ENCODE peak calls at places on chromosomes 5 and 9, in four cellular contexts. H is transverse colon, D is astrocyte, B is uterus. F is an unnamed sample.

GRCh38 chr5:140003519-140003918 is 39.6 kb downstream of the NRG2 start:
- DNase-seq in H (no peak), D (no peak), B (no peak), F (no peak)

GRCh38 chr5:172188033-172188892 is at the start of gene STK10:
- DNase-seq in H (peak), D (peak), B (peak), F (peak)

GRCh38 chr9:130243882-130244170 is 21.7 kb upstream of the HMCN2 start:
- DNase-seq in H (no peak), D (no peak), B (no peak), F (no peak)

GRCh38 chr9:134175291-134175807 is 11.0 kb upstream of the RNU6ATAC start:
- DNase-seq in H (peak), D (no peak), B (no peak), F (no peak)

GRCh38 chr9:6680797-6681146 is 35.2 kb upstream of the GLDC start:
- DNase-seq in H (peak), D (peak), B (no peak), F (peak)

GRCh38 chr5:34891981-34892380 is 23.3 kb downstream of the RAD1 start:
- DNase-seq in H (no peak), D (peak), B (peak), F (peak)

GRCh38 chr5:42599106-42599505 is 157.5 kb upstream of the CCDC152 start:
- DNase-seq in H (no peak), D (no peak), B (no peak), F (no peak)

GRCh38 chr5:83764101-83764500 is 43.4 kb upstream of the HAPLN1 start:
- DNase-seq in H (no peak), D (peak), B (no peak), F (no peak)

GRCh38 chr9:5719546-5719945 is 90.6 kb downstream of the RIC1 start:
- DNase-seq in H (no peak), D (peak), B (no peak), F (peak)

GRCh38 chr5:38086777-38087176 is 171.6 kb upstream of the EGFLAM start:
- DNase-seq in H (no peak), D (no peak), B (no peak), F (no peak)

GRCh38 chr5:149005077-149005892 is 57.6 kb downstream of the SH3TC2 start:
- DNase-seq in H (no peak), D (no peak), B (no peak), F (peak)

GRCh38 chr5:34616665-34617064 is 39.5 kb upstream of the RAI14 start:
- DNase-seq in H (no peak), D (no peak), B (no peak), F (no peak)

DNA sequence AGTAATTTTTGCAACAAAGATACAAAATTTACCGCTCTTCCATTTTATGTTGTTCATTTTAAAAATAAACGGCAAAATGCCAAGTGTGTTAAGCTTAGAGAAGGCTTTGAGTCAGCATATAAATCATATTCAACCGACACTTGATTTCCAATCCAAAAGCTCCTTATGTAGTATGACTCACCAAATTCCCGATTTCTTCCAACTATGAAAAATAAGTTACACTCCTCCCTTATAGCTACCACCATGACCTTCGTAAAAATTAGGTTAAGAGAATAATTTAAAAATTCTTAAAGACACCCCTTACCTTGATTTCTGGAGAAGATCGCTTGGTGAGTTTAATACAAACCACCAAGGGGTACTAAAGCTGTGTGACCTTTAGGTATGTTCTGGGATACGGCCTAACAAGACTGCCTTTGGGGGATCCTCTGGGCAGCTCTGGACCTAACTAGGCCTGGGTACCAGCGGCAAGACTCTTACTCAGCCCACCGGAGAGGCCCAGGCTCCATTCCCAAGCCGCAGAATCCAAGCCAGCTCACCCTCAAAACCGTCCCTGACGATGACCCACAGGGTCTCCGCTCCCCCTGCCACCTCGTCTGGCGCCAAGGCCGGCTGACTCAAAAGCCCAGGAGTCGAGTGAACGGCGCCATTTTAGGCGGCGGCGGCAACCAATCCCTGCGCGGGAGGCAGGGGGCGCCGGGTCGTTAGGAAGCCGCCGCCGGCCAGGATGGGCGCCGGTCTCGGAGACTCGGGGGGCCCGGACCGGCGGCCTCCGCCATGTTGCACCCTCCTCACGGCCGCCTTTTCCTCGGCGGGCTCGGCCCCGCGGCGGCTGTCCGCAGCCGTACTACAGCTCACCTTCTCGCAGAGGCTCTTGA is 731 bp downstream of the PPP2CA start:
- DNase-seq in H (peak), D (peak), B (peak), F (peak)
- TF ChIP-seq CTCF in H (peak), D (no peak), B (peak), F (no peak)

GRCh38 chr5:81506900-81507588 is 113.1 kb upstream of the ACOT12 start:
- DNase-seq in H (peak), D (peak), B (peak), F (peak)

GRCh38 chr5:81505672-81506071 is 111.7 kb upstream of the ACOT12 start:
- DNase-seq in H (no peak), D (no peak), B (no peak), F (peak)

GRCh38 chr5:81506378-81506777 is 112.4 kb upstream of the ACOT12 start:
- DNase-seq in H (no peak), D (no peak), B (no peak), F (peak)
- TF ChIP-seq CTCF in H (no peak), D (no peak), B (no peak), F (no peak)

DNA sequence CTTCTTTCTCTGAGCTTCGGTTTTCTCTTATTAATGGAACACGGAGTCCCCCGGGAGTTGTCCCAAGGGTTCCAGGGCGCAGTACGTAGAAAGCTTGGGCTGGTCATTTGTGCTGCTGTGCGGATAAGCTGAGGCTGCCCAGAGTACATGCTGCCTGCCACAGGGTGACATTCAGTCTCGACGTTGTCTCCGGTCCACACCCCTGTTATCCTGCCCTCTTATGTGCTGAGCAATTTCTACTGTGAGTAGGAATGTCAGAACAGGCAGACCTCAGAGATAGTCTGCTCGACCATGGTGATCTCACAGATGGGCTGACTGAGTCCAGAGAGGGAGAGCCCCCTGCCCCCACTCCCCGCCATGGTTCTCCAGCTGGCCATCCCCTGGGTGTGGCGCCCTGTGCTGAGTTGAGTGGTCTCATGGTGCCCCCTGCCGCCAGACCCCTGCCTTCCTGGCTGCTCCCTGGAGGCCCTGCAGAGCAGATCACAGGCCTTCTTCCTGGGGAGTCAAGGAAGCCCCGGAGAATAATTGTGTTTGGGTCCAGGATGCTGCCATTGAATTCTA is 124.0 kb downstream of the RGS3 start:
- DNase-seq in H (no peak), D (no peak), B (peak), F (peak)
- TF ChIP-seq CTCF in H (peak), D (peak), B (peak), F (peak)

GRCh38 chr5:150044334-150044681 is 42.0 kb downstream of the CSF1R start:
- DNase-seq in H (no peak), D (peak), B (no peak), F (peak)

GRCh38 chr5:150045512-150045911 is 40.8 kb downstream of the CSF1R start:
- DNase-seq in H (no peak), D (no peak), B (no peak), F (no peak)

GRCh38 chr5:150046031-150046430 is 40.3 kb downstream of the CSF1R start:
- DNase-seq in H (no peak), D (no peak), B (no peak), F (no peak)

GRCh38 chr5:150043657-150044333 is 42.6 kb downstream of the CSF1R start:
- DNase-seq in H (peak), D (peak), B (no peak), F (no peak)

DNA sequence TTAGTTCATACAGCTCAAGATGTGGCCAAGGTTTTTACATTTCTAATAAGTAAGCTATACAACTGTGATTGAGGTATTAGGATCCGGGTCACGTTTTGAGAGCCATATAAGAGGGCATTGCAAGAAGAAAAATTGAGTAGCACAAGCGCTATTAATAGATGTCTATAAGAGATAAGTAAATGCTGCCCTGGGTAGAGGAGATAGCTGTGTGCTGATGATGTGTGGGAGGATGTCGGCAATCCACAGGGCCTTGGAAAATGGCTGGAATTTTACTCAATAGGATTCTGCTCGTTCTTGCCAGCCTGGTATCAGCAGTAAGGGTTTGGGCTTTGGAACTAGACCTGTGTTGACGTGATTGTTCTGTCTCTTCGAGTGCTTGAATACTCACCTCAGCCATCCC is 41.6 kb downstream of the CSF1R start:
- DNase-seq in H (no peak), D (peak), B (no peak), F (no peak)
- TF ChIP-seq CTCF in H (no peak), D (no peak), B (no peak), F (no peak)

DNA sequence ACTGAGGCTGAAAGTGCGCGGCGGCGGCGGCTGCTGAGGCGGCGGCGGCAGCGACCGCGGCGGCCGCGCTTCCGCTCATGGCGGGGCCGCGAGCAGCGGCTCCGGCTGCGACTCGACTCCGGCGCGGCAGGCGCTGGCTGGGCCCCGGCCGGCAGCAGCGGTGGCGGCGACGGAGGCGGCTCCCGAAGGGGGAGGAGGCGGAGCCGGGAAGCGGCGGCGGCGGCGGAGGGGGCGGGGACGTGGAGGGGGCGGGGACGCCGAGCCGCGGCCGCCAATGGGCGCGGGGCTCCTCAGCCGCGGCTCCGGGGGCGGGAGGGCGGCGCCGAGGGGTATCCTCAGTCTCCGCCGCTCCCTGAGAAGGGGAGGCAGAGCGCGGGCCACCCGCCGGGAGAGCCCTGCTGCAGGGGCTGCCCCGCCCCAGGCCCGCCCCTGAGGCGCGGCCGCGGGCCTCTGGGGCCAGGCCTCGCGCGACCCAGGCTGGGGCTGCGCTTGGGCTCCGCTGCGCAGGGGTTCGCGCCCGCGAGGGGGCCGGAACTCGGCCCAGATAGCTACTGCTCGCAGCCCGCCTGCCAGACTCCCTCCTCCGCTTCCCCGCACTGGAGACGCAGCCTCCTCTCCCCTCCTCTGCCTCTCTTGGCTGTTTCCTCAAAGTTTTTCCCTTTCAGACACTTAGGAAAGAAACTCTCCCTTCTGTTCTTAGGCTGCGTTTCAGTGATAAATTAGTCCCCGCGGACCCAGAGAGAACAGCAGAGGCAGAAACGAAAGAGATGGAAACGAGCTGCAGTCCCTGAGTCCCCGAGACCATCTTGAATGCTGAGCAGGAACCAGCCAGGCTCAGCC is 85.0 kb upstream of the MELK start:
- DNase-seq in H (peak), D (peak), B (peak), F (peak)
- TF ChIP-seq CTCF in H (no peak), D (no peak), B (peak), F (no peak)

GRCh38 chr9:123959787-123960186 is 29.9 kb upstream of the DENND1A start:
- DNase-seq in H (no peak), D (no peak), B (no peak), F (no peak)

GRCh38 chr9:123957731-123958130 is 27.8 kb upstream of the DENND1A start:
- DNase-seq in H (no peak), D (no peak), B (no peak), F (no peak)

GRCh38 chr9:123960965-123961364 is 31.0 kb upstream of the DENND1A start:
- DNase-seq in H (no peak), D (no peak), B (no peak), F (no peak)

GRCh38 chr9:123957168-123957721 is 27.3 kb upstream of the DENND1A start:
- DNase-seq in H (no peak), D (no peak), B (no peak), F (no peak)

DNA sequence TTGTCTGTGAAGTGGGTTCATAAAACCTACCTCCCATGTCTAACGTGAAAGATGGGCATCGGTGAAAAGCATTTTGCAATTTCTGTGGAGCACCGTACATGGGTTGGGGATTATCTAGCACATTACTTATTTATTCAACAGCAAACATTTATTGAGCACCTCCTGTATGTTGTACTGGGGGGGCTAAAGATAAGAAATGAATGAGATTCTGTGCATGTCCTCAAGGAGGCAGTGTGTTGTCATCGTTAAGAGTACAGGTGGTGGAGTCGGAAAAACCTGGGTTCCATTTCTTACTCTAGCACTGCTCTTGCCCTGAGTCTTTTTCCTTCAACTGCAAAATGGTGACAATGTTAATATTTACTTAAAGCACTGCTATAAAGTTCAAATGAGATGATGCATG is 30.4 kb upstream of the DENND1A start:
- DNase-seq in H (no peak), D (no peak), B (no peak), F (no peak)
- TF ChIP-seq CTCF in H (no peak), D (no peak), B (no peak), F (no peak)

F was measured in fibroblast of the aortic adventitia.